ENCODE peak calls at places on chromosomes 4 and X, in eight cellular contexts. D is NCI-H1092; Y is T-cell; A is stomach; V is right atrium auricular region; L is Jurkat, Clone E6-1; R is fibroblast of pulmonary artery; T is stimulated activated CD4-positive, alpha-beta T cell treated with anti-CD3 and anti-CD28 coated beads, Interleukin-12 subunit alpha, Interleukin-12 subunit beta, amount 100 ng/mL, for 48 hours. H is an unnamed sample.

GRCh38 chr4:91620952-91621351 is 682.8 kb upstream of the GRID2 start:
- DNase-seq in T (no peak), V (no peak), L (no peak), Y (no peak), A (no peak), R (no peak), D (no peak), H (no peak)

GRCh38 chrX:122703762-122704161 is 480.3 kb upstream of the GRIA3 start:
- DNase-seq in D (no peak), V (no peak), R (peak), T (no peak), L (no peak), A (no peak), Y (no peak), H (no peak)

GRCh38 chrX:151722241-151722846 is 6.5 kb downstream of the FATE1 start:
- DNase-seq in A (peak), V (no peak), D (no peak), L (no peak), Y (no peak), T (peak), R (peak), H (no peak)

GRCh38 chrX:153974003-153974725 is 1.6 kb downstream of the TMEM187 start:
- DNase-seq in L (no peak), R (no peak), A (no peak), V (no peak), Y (no peak), T (no peak), D (no peak), H (no peak)

GRCh38 chrX:122188751-122189150 is 995.3 kb upstream of the GRIA3 start:
- DNase-seq in Y (no peak), R (peak), T (no peak), L (no peak), A (no peak), D (no peak), V (no peak), H (no peak)

GRCh38 chrX:65697173-65697572 is 29.7 kb downstream of the MSN start:
- DNase-seq in A (no peak), R (peak), Y (no peak), V (no peak), L (no peak), D (no peak), T (no peak), H (no peak)

GRCh38 chr4:801436-802124 is 24.3 kb downstream of the CPLX1 start:
- DNase-seq in Y (no peak), V (no peak), D (no peak), R (no peak), A (no peak), L (no peak), T (no peak), H (no peak)

GRCh38 chr4:4875147-4875546 is 15.7 kb downstream of the MSX1 start:
- DNase-seq in Y (no peak), D (no peak), R (no peak), A (no peak), T (no peak), V (no peak), L (no peak), H (no peak)

GRCh38 chr4:41257901-41258300 is 1.2 kb downstream of the UCHL1 start:
- DNase-seq in A (no peak), D (no peak), V (no peak), Y (no peak), L (no peak), R (no peak), T (no peak), H (no peak)

GRCh38 chrX:66162331-66162822 is 1.7 kb upstream of the HEPH start:
- DNase-seq in T (no peak), V (no peak), Y (no peak), R (no peak), L (no peak), A (no peak), D (no peak), H (no peak)

GRCh38 chrX:1500701-1501624 is 36.0 kb downstream of the P2RY8 start:
- DNase-seq in D (no peak), V (peak), R (no peak), Y (no peak), A (no peak), T (no peak), L (peak), H (peak)

GRCh38 chr4:188403272-188403671 is 264.0 kb downstream of the TRIML1 start:
- DNase-seq in R (no peak), L (no peak), Y (no peak), A (no peak), D (no peak), T (no peak), V (no peak), H (no peak)

GRCh38 chrX:114038358-114038757 is 545.5 kb upstream of the HTR2C start:
- DNase-seq in Y (no peak), R (no peak), A (no peak), D (no peak), V (no peak), L (no peak), T (no peak), H (no peak)

GRCh38 chr4:106032851-106033286 is 137.6 kb downstream of the NPNT start:
- DNase-seq in A (no peak), L (no peak), R (peak), D (no peak), V (no peak), Y (no peak), T (no peak), H (no peak)

GRCh38 chr4:140266958-140267568 is 106.4 kb upstream of the SCOC start:
- DNase-seq in L (no peak), T (no peak), Y (no peak), V (no peak), A (no peak), R (no peak), D (no peak), H (no peak)

GRCh38 chr4:184978211-184978610 is 40.1 kb upstream of the HELT start:
- DNase-seq in L (no peak), A (peak), R (peak), V (peak), T (no peak), Y (no peak), D (no peak), H (no peak)

GRCh38 chrX:19019996-19020395 is 36.1 kb upstream of the PHKA2 start:
- DNase-seq in R (no peak), T (no peak), V (no peak), L (no peak), A (no peak), D (no peak), Y (no peak), H (no peak)

GRCh38 chr4:168830777-168831512 is 179.1 kb downstream of the CBR4 start:
- DNase-seq in A (no peak), T (no peak), D (no peak), V (no peak), Y (no peak), L (no peak), R (no peak), H (no peak)

GRCh38 chrX:108025954-108026616 is 18.8 kb upstream of the VSIG1 start:
- DNase-seq in R (no peak), Y (no peak), A (no peak), L (no peak), D (no peak), T (no peak), V (no peak), H (no peak)

GRCh38 chrX:139864613-139865012 is 68.2 kb downstream of the ATP11C start:
- DNase-seq in T (no peak), L (no peak), V (no peak), A (no peak), R (no peak), D (no peak), Y (no peak), H (no peak)

GRCh38 chr4:121072080-121072835 is at the start of gene NDNF:
- DNase-seq in R (peak), Y (no peak), L (no peak), V (no peak), D (no peak), T (no peak), A (no peak), H (peak)

GRCh38 chr4:139050436-139050835 is 34.9 kb downstream of the NOCT start:
- DNase-seq in A (no peak), Y (no peak), R (peak), D (no peak), V (no peak), T (no peak), L (no peak), H (no peak)

GRCh38 chrX:40652664-40653063 is 5.3 kb upstream of the CXorf38 start:
- DNase-seq in A (no peak), V (no peak), T (no peak), D (no peak), R (no peak), L (no peak), Y (no peak), H (no peak)

GRCh38 chr4:24604558-24605214 is 20.3 kb upstream of the DHX15 start:
- DNase-seq in T (no peak), A (no peak), L (no peak), R (no peak), V (no peak), Y (no peak), D (no peak), H (no peak)

GRCh38 chr4:110510955-110511544 is 35.1 kb downstream of the ENPEP start:
- DNase-seq in T (no peak), L (peak), V (no peak), D (peak), R (peak), Y (no peak), A (no peak), H (no peak)

GRCh38 chr4:114296126-114296525 is 302.5 kb upstream of the UGT8 start:
- DNase-seq in D (no peak), Y (no peak), A (no peak), R (no peak), L (no peak), T (no peak), V (no peak), H (no peak)

GRCh38 chrX:38618152-38618551 is 56.8 kb downstream of the TSPAN7 start:
- DNase-seq in R (no peak), Y (no peak), D (no peak), T (no peak), L (no peak), A (no peak), V (no peak), H (no peak)

GRCh38 chrX:24149346-24150050 is at the start of gene ZFX:
- DNase-seq in Y (peak), R (peak), T (peak), V (peak), L (no peak), A (peak), D (peak), H (peak)

GRCh38 chr4:8237256-8237989 is 32.1 kb upstream of the HTRA3 start:
- DNase-seq in A (no peak), L (no peak), R (no peak), V (no peak), D (no peak), Y (no peak), T (no peak), H (no peak)

H was measured in central memory CD8-positive, alpha-beta T cell.